ENCODE peak calls at places on chromosome 18, in ten cellular contexts. P is IMR-90, A is H1, J is SK-N-SH, Y is fibroblast of lung, X is K562, U is mammary epithelial cell, D is astrocyte, B is neuronal stem cell, L is Karpas-422. R is an unnamed sample.
A peak's percentile ranks its signal among the peaks of the same experiment; 100 is the strongest.

GRCh38 chr18:37393945-37394609 is 171.5 kb downstream of the CELF4 start:
- DNase-seq in J (peak; percentile 97), X (peak; percentile 89), B (peak; percentile 89), Y (peak; percentile 90), P (peak; percentile 76), L (no peak), U (no peak), A (peak; percentile 89), D (peak; percentile 39), R (peak; percentile 95)

GRCh38 chr18:56475250-56475649 is 163.1 kb downstream of the TXNL1 start:
- DNase-seq in B (no peak), P (no peak), L (no peak), X (no peak), D (peak; percentile 25), U (peak; percentile 9), A (no peak), J (no peak), Y (no peak), R (no peak)

GRCh38 chr18:49321800-49322461 is 138.5 kb downstream of the DYM start:
- DNase-seq in U (peak; percentile 31), L (no peak), A (no peak), B (no peak), Y (peak; percentile 60), P (peak; percentile 61), X (no peak), D (peak; percentile 64), J (no peak), R (no peak)

GRCh38 chr18:12361770-12362378 is 15.2 kb downstream of the AFG3L2 start:
- DNase-seq in U (no peak), D (no peak), P (peak; percentile 39), A (no peak), J (peak; percentile 71), X (no peak), Y (no peak), B (no peak), L (no peak), R (no peak)

GRCh38 chr18:77105021-77105420 is 27.6 kb downstream of the MBP start:
- DNase-seq in J (no peak), A (no peak), X (no peak), P (no peak), B (no peak), Y (no peak), L (no peak), D (no peak), U (no peak), R (no peak)

GRCh38 chr18:79156330-79156729 is 87.1 kb downstream of the ATP9B start:
- DNase-seq in Y (no peak), B (no peak), A (no peak), J (no peak), U (no peak), P (no peak), L (no peak), X (no peak), D (no peak), R (no peak)

GRCh38 chr18:63994783-63995399 is 25.0 kb downstream of the SERPINB8 start:
- DNase-seq in A (peak; percentile 77), L (peak; percentile 80), X (peak; percentile 38), D (peak; percentile 18), U (peak; percentile 50), P (peak; percentile 61), J (peak; percentile 72), B (peak; percentile 39), Y (peak; percentile 63), R (peak; percentile 61)

GRCh38 chr18:2526320-2526719 is 45.0 kb downstream of the METTL4 start:
- DNase-seq in U (no peak), L (no peak), J (no peak), X (no peak), P (no peak), Y (no peak), B (no peak), A (no peak), D (no peak), R (no peak)

GRCh38 chr18:3225588-3225987 is 5.8 kb upstream of the MYOM1 start:
- DNase-seq in J (no peak), U (no peak), P (no peak), L (no peak), Y (no peak), A (no peak), B (no peak), D (no peak), X (no peak), R (no peak)

GRCh38 chr18:30971338-30971956 is 71.1 kb downstream of the DSC3 start:
- DNase-seq in L (peak; percentile 84), B (peak; percentile 14), D (no peak), U (no peak), A (no peak), J (peak; percentile 14), X (peak; percentile 12), P (peak; percentile 11), Y (peak; percentile 39), R (peak; percentile 54)

GRCh38 chr18:26919656-26920055 is 54.1 kb upstream of the AQP4 start:
- DNase-seq in D (no peak), L (no peak), A (no peak), U (peak; percentile 38), X (no peak), J (no peak), B (no peak), Y (no peak), P (no peak), R (no peak)

GRCh38 chr18:76357585-76358265 is 137.3 kb downstream of the ZNF516 start:
- DNase-seq in Y (peak; percentile 74), P (peak; percentile 20), A (no peak), X (no peak), J (no peak), D (no peak), B (no peak), U (no peak), L (no peak), R (no peak)

GRCh38 chr18:13216092-13216582 is 2.4 kb upstream of the LDLRAD4 start:
- DNase-seq in J (peak; percentile 81), U (peak; percentile 42), A (no peak), Y (peak; percentile 69), L (peak; percentile 74), X (no peak), P (peak; percentile 47), D (peak; percentile 62), B (peak; percentile 31), R (peak; percentile 75)

DNA sequence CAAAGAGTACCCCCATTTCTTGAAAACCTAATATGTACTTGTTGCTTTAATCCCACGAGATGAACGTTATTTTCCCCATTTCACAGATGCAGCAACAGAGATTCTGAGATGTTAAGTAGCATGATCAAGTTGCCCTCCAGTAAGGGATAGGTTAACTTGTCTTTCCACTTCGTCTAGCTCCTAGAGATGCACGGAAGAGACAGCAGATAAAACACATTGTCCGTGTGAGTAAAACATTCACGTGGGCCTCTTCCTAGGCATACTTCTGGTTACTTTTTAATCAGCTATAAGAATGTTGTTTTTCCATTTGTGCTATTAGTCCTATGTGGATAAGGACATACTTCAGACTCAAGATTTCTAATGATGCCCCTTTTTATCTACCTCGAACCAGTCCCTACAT is 1.2 kb upstream of the ARHGAP28 start:
- DNase-seq in B (no peak), Y (no peak), A (no peak), X (no peak), D (no peak), J (no peak), L (no peak), P (no peak), U (no peak), R (no peak)
- H2AFZ ChIP-seq in B (peak overlapping the region; percentile 82), Y (no peak overlapping the region), A (no peak overlapping the region), X (peak overlapping the region; percentile 90), D (no peak overlapping the region), J (no peak overlapping the region), L (no peak overlapping the region), P (no peak overlapping the region), U (no peak overlapping the region), R (peak overlapping the region; percentile 84)

GRCh38 chr18:67514901-67515540 is 1.5 kb downstream of the DSEL start:
- DNase-seq in B (no peak), Y (peak; percentile 30), J (no peak), X (no peak), D (no peak), L (no peak), P (peak; percentile 48), U (no peak), A (no peak), R (no peak)
- H3K4me3 ChIP-seq in B (no peak overlapping the region), Y (peak overlapping the region; percentile 89), J (peak overlapping the region; percentile 84), X (no peak overlapping the region), D (peak overlapping the region; percentile 89), L (no peak overlapping the region), P (peak overlapping the region; percentile 96), U (peak overlapping the region; percentile 96), A (peak overlapping the region; percentile 75), R (peak overlapping the region; percentile 64)

GRCh38 chr18:58788470-58788869 is 76.2 kb upstream of the ZNF532 start:
- DNase-seq in Y (no peak), X (no peak), D (peak; percentile 54), B (no peak), J (no peak), A (no peak), P (no peak), L (no peak), U (peak; percentile 38), R (no peak)
- H3K9ac ChIP-seq in Y (no peak overlapping the region), X (no peak overlapping the region), D (no peak overlapping the region), B (no peak overlapping the region), J (no peak overlapping the region), A (no peak overlapping the region), P (no peak overlapping the region), L (no peak overlapping the region), U (no peak overlapping the region), R (no peak overlapping the region)

GRCh38 chr18:43592268-43592667 is 315.0 kb upstream of the SYT4 start:
- DNase-seq in A (no peak), Y (no peak), P (no peak), X (no peak), D (no peak), B (no peak), L (no peak), J (no peak), U (no peak), R (no peak)

GRCh38 chr18:43589611-43590151 is 312.4 kb upstream of the SYT4 start:
- DNase-seq in A (no peak), X (no peak), B (no peak), L (no peak), J (no peak), D (no peak), P (no peak), Y (no peak), U (no peak), R (no peak)

GRCh38 chr18:43588838-43589237 is 311.5 kb upstream of the SYT4 start:
- DNase-seq in J (no peak), L (no peak), U (no peak), P (no peak), X (no peak), Y (no peak), A (no peak), D (no peak), B (no peak), R (no peak)

GRCh38 chr18:43590182-43590903 is 313.1 kb upstream of the SYT4 start:
- DNase-seq in U (peak; percentile 5), D (no peak), L (no peak), A (no peak), X (no peak), B (no peak), P (no peak), Y (no peak), J (no peak), R (no peak)

DNA sequence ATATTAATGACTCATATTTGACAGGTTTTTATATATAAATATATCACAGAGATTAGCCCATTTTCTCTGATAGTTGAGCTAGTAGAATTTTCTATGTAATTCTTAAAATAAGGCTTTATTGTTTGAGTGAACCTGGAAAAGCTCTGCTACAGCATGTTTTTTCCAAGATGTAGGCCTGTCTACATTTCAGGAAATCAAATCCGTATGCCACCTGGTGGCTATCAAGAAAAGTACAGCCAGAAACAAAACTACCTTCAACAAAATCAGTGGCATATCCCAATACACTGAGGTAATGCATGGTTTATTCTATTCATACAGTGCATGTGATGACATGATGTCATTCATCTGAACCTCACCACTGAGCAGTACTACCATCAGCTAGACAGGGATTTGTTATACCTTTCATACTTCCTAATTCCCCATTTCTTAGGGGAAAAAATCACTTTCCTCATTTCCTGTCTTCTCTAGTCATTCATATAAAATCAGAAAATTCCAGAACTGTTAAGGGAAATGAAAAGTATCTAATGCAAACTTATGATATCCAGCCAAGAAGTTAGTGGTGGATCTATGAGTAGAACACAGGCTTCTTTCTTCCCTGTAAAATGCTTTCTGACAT is 310.4 kb upstream of the SYT4 start:
- DNase-seq in B (peak; percentile 8), J (peak; percentile 68), P (peak; percentile 41), X (peak; percentile 14), U (peak; percentile 26), Y (peak; percentile 64), L (peak; percentile 68), A (no peak), D (peak; percentile 14), R (peak; percentile 37)
- H2AFZ ChIP-seq in B (no peak overlapping the region), J (no peak overlapping the region), P (no peak overlapping the region), X (no peak overlapping the region), U (no peak overlapping the region), Y (no peak overlapping the region), L (no peak overlapping the region), A (no peak overlapping the region), D (no peak overlapping the region), R (no peak overlapping the region)